ENCODE peak calls at places on chromosomes 1 and 21, in four cellular contexts. One of them, this sample, is unnamed. For H3K4me1 and H3K36me3, the result is how much of the 10 kb centered on the place peaks cover.

GRCh38 chr21:35850029-35850428 is 210.3 kb downstream of the SETD4 start:
- DNase-seq in psoas muscle: no peak
- DNase-seq in colonic mucosa: no peak
- DNase-seq in heart right ventricle: no peak
- DNase-seq in this sample: no peak

GRCh38 chr1:33258788-33259274 is 2.5 kb downstream of the ZNF362 start:
- DNase-seq in psoas muscle: no peak
- DNase-seq in colonic mucosa: peak
- DNase-seq in heart right ventricle: no peak
- DNase-seq in this sample: no peak

GRCh38 chr1:6513296-6513928 is 21.9 kb upstream of the PLEKHG5 start:
- DNase-seq in psoas muscle: no peak
- DNase-seq in colonic mucosa: no peak
- DNase-seq in heart right ventricle: no peak
- DNase-seq in this sample: no peak

GRCh38 chr1:204076891-204077290 is 4.0 kb downstream of the SOX13 start:
- DNase-seq in psoas muscle: no peak
- DNase-seq in colonic mucosa: no peak
- DNase-seq in heart right ventricle: no peak
- DNase-seq in this sample: no peak

GRCh38 chr1:54882483-54882882 is 4.5 kb downstream of the DHCR24 start:
- DNase-seq in psoas muscle: no peak
- DNase-seq in colonic mucosa: no peak
- DNase-seq in heart right ventricle: no peak
- DNase-seq in this sample: no peak

GRCh38 chr1:175599212-175599681 is 144.1 kb downstream of the TNR start:
- DNase-seq in psoas muscle: no peak
- DNase-seq in colonic mucosa: no peak
- DNase-seq in heart right ventricle: no peak
- DNase-seq in this sample: no peak

GRCh38 chr1:50109647-50110075 is 941 bp downstream of the ELAVL4 start:
- DNase-seq in psoas muscle: no peak
- DNase-seq in colonic mucosa: no peak
- DNase-seq in heart right ventricle: no peak
- DNase-seq in this sample: no peak

GRCh38 chr1:151251656-151252470 is 2.7 kb upstream of the PSMD4 start:
- DNase-seq in psoas muscle: peak
- DNase-seq in colonic mucosa: peak
- DNase-seq in heart right ventricle: peak
- DNase-seq in this sample: peak

GRCh38 chr1:152167835-152168534 is 9.0 kb upstream of the RPTN start:
- DNase-seq in psoas muscle: no peak
- DNase-seq in colonic mucosa: no peak
- DNase-seq in heart right ventricle: no peak
- DNase-seq in this sample: no peak

GRCh38 chr1:154546264-154547043 is 12.0 kb downstream of the UBE2Q1 start:
- DNase-seq in psoas muscle: peak
- DNase-seq in colonic mucosa: peak
- DNase-seq in heart right ventricle: peak
- DNase-seq in this sample: peak

GRCh38 chr1:162972768-162973167 is 96.4 kb upstream of the RGS4 start:
- DNase-seq in psoas muscle: no peak
- DNase-seq in colonic mucosa: no peak
- DNase-seq in heart right ventricle: no peak
- DNase-seq in this sample: no peak

GRCh38 chr1:113141650-113142473 is 68.9 kb downstream of the LRIG2 start:
- DNase-seq in psoas muscle: no peak
- DNase-seq in colonic mucosa: no peak
- DNase-seq in heart right ventricle: no peak
- DNase-seq in this sample: no peak

GRCh38 chr1:211734791-211735190 is 59.4 kb upstream of the NEK2 start:
- DNase-seq in psoas muscle: no peak
- DNase-seq in colonic mucosa: peak
- DNase-seq in heart right ventricle: no peak
- DNase-seq in this sample: no peak
- H3K27ac ChIP-seq in psoas muscle: no peak
- H3K27ac ChIP-seq in colonic mucosa: peak
- H3K27ac ChIP-seq in heart right ventricle: no peak
- H3K27ac ChIP-seq in this sample: no peak

GRCh38 chr1:110637475-110637874 is 31.3 kb upstream of the KCNA2 start:
- DNase-seq in psoas muscle: no peak
- DNase-seq in colonic mucosa: no peak
- DNase-seq in heart right ventricle: no peak
- DNase-seq in this sample: no peak

GRCh38 chr1:110636149-110636935 is 30.2 kb upstream of the KCNA2 start:
- DNase-seq in psoas muscle: no peak
- DNase-seq in colonic mucosa: no peak
- DNase-seq in heart right ventricle: no peak
- DNase-seq in this sample: no peak

GRCh38 chr1:110638556-110638955 is 32.4 kb upstream of the KCNA2 start:
- DNase-seq in psoas muscle: no peak
- DNase-seq in colonic mucosa: no peak
- DNase-seq in heart right ventricle: no peak
- DNase-seq in this sample: no peak

GRCh38 chr1:110639724-110640386 is 33.7 kb upstream of the KCNA2 start:
- DNase-seq in psoas muscle: no peak
- DNase-seq in colonic mucosa: no peak
- DNase-seq in heart right ventricle: no peak
- DNase-seq in this sample: no peak

GRCh38 chr1:110638062-110638461 is 31.9 kb upstream of the KCNA2 start:
- DNase-seq in psoas muscle: no peak
- DNase-seq in colonic mucosa: no peak
- DNase-seq in heart right ventricle: no peak
- DNase-seq in this sample: no peak
- H3K4me1 ChIP-seq in psoas muscle: under half
- H3K4me1 ChIP-seq in colonic mucosa: under half
- H3K4me1 ChIP-seq in heart right ventricle: under half
- H3K4me1 ChIP-seq in this sample: under half

GRCh38 chr1:178263341-178263740 is 169.4 kb downstream of the RASAL2 start:
- DNase-seq in psoas muscle: no peak
- DNase-seq in colonic mucosa: no peak
- DNase-seq in heart right ventricle: no peak
- DNase-seq in this sample: no peak

GRCh38 chr1:178267646-178268094 is 173.8 kb downstream of the RASAL2 start:
- DNase-seq in psoas muscle: no peak
- DNase-seq in colonic mucosa: no peak
- DNase-seq in heart right ventricle: no peak
- DNase-seq in this sample: no peak

GRCh38 chr1:178271471-178271870 is 177.6 kb downstream of the RASAL2 start:
- DNase-seq in psoas muscle: no peak
- DNase-seq in colonic mucosa: no peak
- DNase-seq in heart right ventricle: no peak
- DNase-seq in this sample: no peak

GRCh38 chr1:178262101-178262500 is 168.2 kb downstream of the RASAL2 start:
- DNase-seq in psoas muscle: no peak
- DNase-seq in colonic mucosa: no peak
- DNase-seq in heart right ventricle: no peak
- DNase-seq in this sample: no peak

DNA sequence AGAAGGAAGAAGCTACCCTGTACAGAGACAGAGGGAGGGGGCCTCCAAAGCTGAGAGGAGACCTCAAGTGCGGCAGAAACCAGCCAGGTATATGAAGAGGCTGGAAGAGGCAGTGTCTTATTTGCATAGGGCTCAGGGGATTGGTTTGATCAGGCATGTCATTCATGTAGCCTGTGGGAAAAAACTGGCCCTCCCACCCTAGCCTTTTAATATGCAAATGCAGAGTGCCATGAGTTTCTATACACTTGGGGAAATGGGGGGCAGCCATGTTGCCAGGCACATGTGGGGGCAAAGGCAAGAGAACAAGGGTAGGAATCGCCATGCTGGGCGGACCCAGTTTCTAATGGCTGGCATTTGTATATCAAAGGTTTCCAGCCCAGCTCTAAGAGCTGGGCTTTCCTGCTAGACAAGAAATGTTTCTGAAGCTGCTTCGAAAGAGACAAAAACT is 172.7 kb downstream of the RASAL2 start:
- DNase-seq in psoas muscle: no peak
- DNase-seq in colonic mucosa: no peak
- DNase-seq in heart right ventricle: no peak
- DNase-seq in this sample: no peak
- H3K36me3 ChIP-seq in psoas muscle: under half
- H3K36me3 ChIP-seq in colonic mucosa: under half
- H3K36me3 ChIP-seq in heart right ventricle: under half
- H3K36me3 ChIP-seq in this sample: under half

GRCh38 chr1:160750608-160751007 is 11.6 kb downstream of the SLAMF7 start:
- DNase-seq in psoas muscle: no peak
- DNase-seq in colonic mucosa: no peak
- DNase-seq in heart right ventricle: no peak
- DNase-seq in this sample: no peak

GRCh38 chr1:160748182-160748876 is 9.3 kb downstream of the SLAMF7 start:
- DNase-seq in psoas muscle: no peak
- DNase-seq in colonic mucosa: no peak
- DNase-seq in heart right ventricle: no peak
- DNase-seq in this sample: no peak

GRCh38 chr1:160746870-160747500 is 7.9 kb downstream of the SLAMF7 start:
- DNase-seq in psoas muscle: no peak
- DNase-seq in colonic mucosa: no peak
- DNase-seq in heart right ventricle: no peak
- DNase-seq in this sample: no peak

GRCh38 chr1:160748877-160749269 is 9.8 kb downstream of the SLAMF7 start:
- DNase-seq in psoas muscle: no peak
- DNase-seq in colonic mucosa: no peak
- DNase-seq in heart right ventricle: no peak
- DNase-seq in this sample: no peak

GRCh38 chr1:160747717-160748116 is 8.7 kb downstream of the SLAMF7 start:
- DNase-seq in psoas muscle: no peak
- DNase-seq in colonic mucosa: no peak
- DNase-seq in heart right ventricle: no peak
- DNase-seq in this sample: no peak
- H3K27ac ChIP-seq in psoas muscle: no peak
- H3K27ac ChIP-seq in colonic mucosa: no peak
- H3K27ac ChIP-seq in heart right ventricle: no peak
- H3K27ac ChIP-seq in this sample: no peak

GRCh38 chr21:14520535-14520934 is 25.6 kb downstream of the SAMSN1 start:
- DNase-seq in psoas muscle: no peak
- DNase-seq in colonic mucosa: no peak
- DNase-seq in heart right ventricle: no peak
- DNase-seq in this sample: no peak
- H3K4me1 ChIP-seq in psoas muscle: under half
- H3K4me1 ChIP-seq in colonic mucosa: under half
- H3K4me1 ChIP-seq in heart right ventricle: under half
- H3K4me1 ChIP-seq in this sample: under half

This sample was measured in left ventricle myocardium inferior.